ENCODE peak calls at places on chromosome 1, in eight cellular contexts. R is body of pancreas; X is pons; U is stimulated activated CD4-positive, alpha-beta T cell treated with anti-CD3 and anti-CD28 coated beads, Interleukin-12 subunit alpha, Interleukin-12 subunit beta, amount 100 ng/mL, for 48 hours; Y is A549; W is GM13976; E is endothelial cell; G is T47D. M is an unnamed sample.

GRCh38 chr1:229372251-229372650 is 29.4 kb upstream of the CCSAP start:
- DNase-seq in U (no peak), R (no peak), E (no peak), X (no peak), Y (no peak), G (no peak), W (no peak), M (no peak)

GRCh38 chr1:144551107-144551542 is 41.6 kb upstream of the PPIAL4F start:
- DNase-seq in X (no peak), W (no peak), E (no peak), R (no peak), G (no peak), U (no peak), Y (no peak), M (no peak)

GRCh38 chr1:30681782-30682181 is 41.6 kb downstream of the MATN1 start:
- DNase-seq in Y (no peak), U (no peak), R (peak; percentile 24), G (no peak), E (no peak), X (no peak), W (no peak), M (no peak)

GRCh38 chr1:110326826-110327225 is 12.4 kb upstream of the RBM15 start:
- DNase-seq in X (no peak), U (no peak), Y (no peak), R (no peak), G (no peak), E (no peak), W (no peak), M (no peak)

GRCh38 chr1:207052736-207053545 is at the start of gene PFKFB2:
- DNase-seq in U (peak; percentile 88), W (peak; percentile 94), Y (peak; percentile 98), E (peak; percentile 95), R (peak; percentile 100), X (peak; percentile 97), G (peak; percentile 99), M (peak; percentile 94)

GRCh38 chr1:10490271-10490970 is 15.7 kb downstream of the PEX14 start:
- DNase-seq in W (no peak), X (no peak), Y (no peak), E (no peak), R (no peak), G (no peak), U (no peak), M (no peak)

GRCh38 chr1:239909894-239910293 is 181.8 kb upstream of the FMN2 start:
- DNase-seq in X (peak; percentile 21), G (no peak), Y (no peak), R (no peak), U (no peak), W (no peak), E (no peak), M (no peak)

GRCh38 chr1:170967042-170967910 is 31.9 kb downstream of the MROH9 start:
- DNase-seq in R (peak; percentile 12), E (no peak), Y (peak; percentile 33), X (peak; percentile 60), W (peak; percentile 17), G (peak; percentile 46), U (no peak), M (no peak)

GRCh38 chr1:25676488-25676887 is 59.9 kb downstream of the MAN1C1 start:
- DNase-seq in X (peak; percentile 42), U (no peak), G (no peak), Y (no peak), E (no peak), R (peak; percentile 29), W (no peak), M (no peak)

GRCh38 chr1:168923521-168924136 is 182.9 kb upstream of the ATP1B1 start:
- DNase-seq in R (no peak), E (no peak), X (no peak), Y (peak; percentile 33), W (no peak), U (no peak), G (no peak), M (no peak)

GRCh38 chr1:247824023-247824422 is at the start of gene OR14A16:
- DNase-seq in Y (no peak), E (no peak), R (no peak), G (no peak), W (no peak), U (no peak), X (no peak), M (no peak)

GRCh38 chr1:201941420-201942128 is 4.8 kb downstream of the LMOD1 start:
- DNase-seq in G (no peak), R (no peak), X (no peak), Y (no peak), E (peak; percentile 42), U (no peak), W (no peak), M (no peak)

GRCh38 chr1:102897537-102897936 is 210.8 kb downstream of the COL11A1 start:
- DNase-seq in W (no peak), G (no peak), X (no peak), U (no peak), E (no peak), R (no peak), Y (peak; percentile 50), M (no peak)

GRCh38 chr1:26627959-26628358 is 67.9 kb upstream of the ARID1A start:
- DNase-seq in E (no peak), U (no peak), R (no peak), G (no peak), W (peak; percentile 35), Y (no peak), X (peak; percentile 75), M (no peak)

GRCh38 chr1:201665036-201665435 is 126.1 kb downstream of the NAV1 start:
- DNase-seq in U (no peak), G (no peak), E (no peak), W (no peak), X (peak; percentile 58), R (no peak), Y (no peak), M (no peak)

GRCh38 chr1:62424412-62424811 is 12.4 kb upstream of the USP1 start:
- DNase-seq in Y (no peak), E (no peak), X (no peak), G (no peak), W (no peak), R (no peak), U (no peak), M (no peak)

GRCh38 chr1:40825430-40825778 is 36.8 kb downstream of the CITED4 start:
- DNase-seq in W (peak; percentile 61), Y (no peak), U (no peak), E (peak; percentile 35), R (no peak), X (no peak), G (no peak), M (peak; percentile 72)

GRCh38 chr1:153612755-153613331 is at the start of gene S100A16:
- DNase-seq in Y (peak; percentile 77), X (no peak), G (peak; percentile 90), R (peak; percentile 70), W (peak; percentile 30), E (no peak), U (no peak), M (no peak)

GRCh38 chr1:95039360-95040031 is 33.3 kb downstream of the ALG14 start:
- DNase-seq in W (no peak), R (no peak), U (no peak), X (no peak), E (no peak), G (no peak), Y (no peak), M (no peak)

GRCh38 chr1:158149175-158149574 is 31.5 kb upstream of the CD1D start:
- DNase-seq in X (no peak), W (no peak), G (no peak), E (no peak), U (no peak), Y (no peak), R (no peak), M (no peak)

GRCh38 chr1:56404561-56405030 is 174.8 kb downstream of the PLPP3 start:
- DNase-seq in W (no peak), E (no peak), X (no peak), G (no peak), U (no peak), Y (no peak), R (no peak), M (no peak)

GRCh38 chr1:3461934-3462275 is 7.4 kb downstream of the ARHGEF16 start:
- DNase-seq in U (no peak), E (no peak), G (no peak), Y (no peak), R (no peak), X (no peak), W (no peak), M (no peak)

GRCh38 chr1:118333601-118334241 is 148.7 kb upstream of the SPAG17 start:
- DNase-seq in X (no peak), G (no peak), E (no peak), R (no peak), U (no peak), W (no peak), Y (no peak), M (no peak)

GRCh38 chr1:1425753-1426495 is 4.8 kb upstream of the ANKRD65 start:
- DNase-seq in G (no peak), Y (peak; percentile 23), R (no peak), X (peak; percentile 82), E (no peak), W (peak; percentile 32), U (no peak), M (no peak)

M was measured in CMK.